ENCODE peak calls at places on chromosomes 7 and 10, in six cellular contexts. A, J, K, M, G and T are unnamed samples.
A peak's percentile ranks its signal among the peaks of the same experiment; 100 is the strongest.

GRCh38 chr10:34615770-34616169 is 199.3 kb downstream of the PARD3 start:
- DNase-seq in A (peak; percentile 30), J (no peak), K (no peak), M (no peak), G (no peak), T (no peak)

GRCh38 chr10:24374134-24374915 is 165.4 kb downstream of the KIAA1217 start:
- DNase-seq in A (peak; percentile 79), J (no peak), K (no peak), M (no peak), G (no peak), T (no peak)

GRCh38 chr7:117134885-117135552 is 181.7 kb downstream of the ST7 start:
- DNase-seq in A (peak; percentile 57), J (no peak), K (no peak), M (no peak), G (no peak), T (peak; percentile 31)

GRCh38 chr10:5413012-5413938 is 918 bp downstream of the NET1 start:
- DNase-seq in A (peak; percentile 30), J (peak; percentile 39), K (peak; percentile 48), M (peak; percentile 28), G (no peak), T (peak; percentile 75)

GRCh38 chr10:11225935-11226334 is 208.3 kb downstream of the CELF2 start:
- DNase-seq in A (no peak), J (no peak), K (no peak), M (no peak), G (peak; percentile 6), T (no peak)

GRCh38 chr10:103758294-103758681 is 97.1 kb downstream of the SH3PXD2A start:
- DNase-seq in A (peak; percentile 86), J (no peak), K (no peak), M (no peak), G (no peak), T (peak; percentile 76)

GRCh38 chr10:60572511-60573194 is 183.0 kb upstream of the ANK3 start:
- DNase-seq in A (peak; percentile 67), J (peak; percentile 18), K (no peak), M (peak; percentile 57), G (no peak), T (peak; percentile 56)

GRCh38 chr7:70408891-70409290 is 723.1 kb upstream of the GALNT17 start:
- DNase-seq in A (no peak), J (no peak), K (no peak), M (no peak), G (no peak), T (no peak)

GRCh38 chr10:91220954-91221696 is 662 bp downstream of the PCGF5 start:
- DNase-seq in A (peak; percentile 19), J (no peak), K (no peak), M (peak; percentile 42), G (no peak), T (peak; percentile 49)

GRCh38 chr7:74449809-74450397 is 3.8 kb upstream of the GTF2IRD1 start:
- DNase-seq in A (peak; percentile 43), J (peak; percentile 67), K (peak; percentile 97), M (peak; percentile 91), G (peak; percentile 29), T (peak; percentile 61)

GRCh38 chr7:66741706-66742053 is 1.1 kb downstream of the RABGEF1 start:
- DNase-seq in A (peak; percentile 35), J (no peak), K (no peak), M (no peak), G (no peak), T (peak; percentile 33)

GRCh38 chr10:78937800-78938694 is 130.7 kb upstream of the ZMIZ1 start:
- DNase-seq in A (no peak), J (no peak), K (no peak), M (no peak), G (no peak), T (peak; percentile 32)

GRCh38 chr10:13078912-13079775 is 20.8 kb upstream of the OPTN start:
- DNase-seq in A (no peak), J (no peak), K (peak; percentile 56), M (peak; percentile 80), G (no peak), T (no peak)

GRCh38 chr10:49143249-49143648 is 9.4 kb upstream of the FAM170B start:
- DNase-seq in A (no peak), J (no peak), K (no peak), M (peak; percentile 65), G (no peak), T (no peak)

GRCh38 chr7:154569916-154570315 is 433.0 kb downstream of the PAXIP1 start:
- DNase-seq in A (no peak), J (no peak), K (no peak), M (no peak), G (no peak), T (no peak)

GRCh38 chr10:21529236-21529910 is 3.9 kb upstream of the SKIDA1 start:
- DNase-seq in A (no peak), J (no peak), K (no peak), M (no peak), G (no peak), T (no peak)

GRCh38 chr7:106545275-106545674 is 115.7 kb downstream of the CCDC71L start:
- DNase-seq in A (no peak), J (no peak), K (no peak), M (no peak), G (no peak), T (no peak)

GRCh38 chr7:148049068-148049467 is 541.5 kb upstream of the C7orf33 start:
- DNase-seq in A (no peak), J (no peak), K (no peak), M (no peak), G (no peak), T (no peak)

DNA sequence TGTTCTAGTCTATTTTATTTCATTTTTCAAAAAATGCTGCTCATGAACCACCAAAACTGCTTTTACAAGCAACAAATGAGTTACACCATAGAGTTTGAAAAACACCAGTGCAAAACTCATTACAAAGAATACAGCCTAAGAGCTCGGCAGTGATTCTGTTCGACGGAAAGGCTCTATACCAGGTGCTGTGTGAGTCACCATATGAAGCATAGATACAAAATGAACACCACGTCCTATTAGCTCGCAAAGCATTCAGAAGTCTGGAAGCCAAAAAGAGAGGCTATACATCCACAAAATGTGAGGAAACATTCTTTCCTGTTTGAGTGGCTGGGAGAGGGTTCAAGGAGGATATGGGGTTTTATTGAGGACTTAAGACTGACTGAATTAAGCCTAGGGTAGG is 136.1 kb downstream of the ATE1 start:
- DNase-seq in A (peak; percentile 13), J (no peak), K (no peak), M (no peak), G (no peak), T (no peak)
- H3K4ac ChIP-seq in A (no peak overlapping the region), J (no peak overlapping the region), K (no peak overlapping the region), M (no peak overlapping the region), G (no peak overlapping the region), T (no peak overlapping the region)

DNA sequence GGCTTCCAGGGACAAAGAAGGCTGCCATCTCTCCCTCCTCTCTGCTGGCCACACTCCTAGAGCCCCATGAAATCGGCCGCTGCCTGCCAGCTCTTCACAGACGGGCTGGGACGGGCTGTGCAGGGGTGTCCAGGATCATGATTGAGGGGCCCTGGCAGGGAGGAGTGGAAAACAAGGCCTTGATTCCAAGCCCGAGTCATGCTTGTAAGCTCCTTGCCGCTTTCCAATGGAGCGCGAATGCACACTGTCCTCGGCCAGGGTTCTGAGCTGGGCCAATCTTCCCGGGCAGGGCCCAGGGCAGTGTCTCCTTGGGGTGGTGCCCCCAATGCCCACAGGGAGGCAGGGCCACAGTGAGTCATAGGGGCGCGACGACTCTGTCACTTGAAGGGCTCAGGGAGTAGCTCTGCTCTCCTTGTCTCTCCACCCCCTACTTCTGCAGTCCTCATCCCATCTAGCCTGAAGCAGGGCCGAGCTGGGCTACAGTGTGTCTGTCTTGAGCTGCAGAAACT is 186.2 kb upstream of the SVIL start:
- DNase-seq in A (no peak), J (no peak), K (no peak), M (no peak), G (no peak), T (no peak)
- H4K91ac ChIP-seq in A (no peak overlapping the region), J (no peak overlapping the region), K (no peak overlapping the region), M (no peak overlapping the region), G (no peak overlapping the region), T (peak overlapping the region; percentile 70)

GRCh38 chr7:94507462-94507861 is 2.1 kb upstream of the CASD1 start:
- DNase-seq in A (no peak), J (no peak), K (no peak), M (no peak), G (no peak), T (no peak)

GRCh38 chr7:94510582-94511456 is 1.2 kb downstream of the CASD1 start:
- DNase-seq in A (peak; percentile 2), J (peak; percentile 39), K (no peak), M (peak; percentile 56), G (no peak), T (peak; percentile 47)

GRCh38 chr7:94507962-94508361 is 1.6 kb upstream of the CASD1 start:
- DNase-seq in A (no peak), J (no peak), K (no peak), M (no peak), G (no peak), T (no peak)

GRCh38 chr7:94509879-94510581 is 421 bp downstream of the CASD1 start:
- DNase-seq in A (peak; percentile 53), J (peak; percentile 72), K (peak; percentile 82), M (peak; percentile 76), G (peak; percentile 51), T (peak; percentile 71)

GRCh38 chr7:94509264-94509878 is at the start of gene CASD1:
- DNase-seq in A (peak; percentile 1), J (peak; percentile 59), K (peak; percentile 75), M (peak; percentile 66), G (peak; percentile 6), T (peak; percentile 17)
- H3K23ac ChIP-seq in A (peak within 1 kb of the TSS; percentile 31), J (peak within 1 kb of the TSS; percentile 91), K (no peak within 1 kb of the TSS), M (no peak within 1 kb of the TSS), G (no peak within 1 kb of the TSS), T (peak within 1 kb of the TSS; percentile 95)

GRCh38 chr7:76315372-76315771 is 12.9 kb downstream of the HSPB1 start:
- DNase-seq in A (no peak), J (no peak), K (no peak), M (no peak), G (no peak), T (no peak)

GRCh38 chr7:76317782-76318487 is 15.5 kb downstream of the HSPB1 start:
- DNase-seq in A (peak; percentile 95), J (peak; percentile 96), K (peak; percentile 97), M (peak; percentile 99), G (peak; percentile 99), T (peak; percentile 97)

GRCh38 chr7:76314042-76314721 is 11.7 kb downstream of the HSPB1 start:
- DNase-seq in A (peak; percentile 89), J (peak; percentile 91), K (peak; percentile 100), M (peak; percentile 98), G (peak; percentile 94), T (peak; percentile 90)

GRCh38 chr7:76318488-76319353 is 16.2 kb downstream of the HSPB1 start:
- DNase-seq in A (peak; percentile 89), J (peak; percentile 56), K (no peak), M (peak; percentile 64), G (peak; percentile 90), T (peak; percentile 94)

DNA sequence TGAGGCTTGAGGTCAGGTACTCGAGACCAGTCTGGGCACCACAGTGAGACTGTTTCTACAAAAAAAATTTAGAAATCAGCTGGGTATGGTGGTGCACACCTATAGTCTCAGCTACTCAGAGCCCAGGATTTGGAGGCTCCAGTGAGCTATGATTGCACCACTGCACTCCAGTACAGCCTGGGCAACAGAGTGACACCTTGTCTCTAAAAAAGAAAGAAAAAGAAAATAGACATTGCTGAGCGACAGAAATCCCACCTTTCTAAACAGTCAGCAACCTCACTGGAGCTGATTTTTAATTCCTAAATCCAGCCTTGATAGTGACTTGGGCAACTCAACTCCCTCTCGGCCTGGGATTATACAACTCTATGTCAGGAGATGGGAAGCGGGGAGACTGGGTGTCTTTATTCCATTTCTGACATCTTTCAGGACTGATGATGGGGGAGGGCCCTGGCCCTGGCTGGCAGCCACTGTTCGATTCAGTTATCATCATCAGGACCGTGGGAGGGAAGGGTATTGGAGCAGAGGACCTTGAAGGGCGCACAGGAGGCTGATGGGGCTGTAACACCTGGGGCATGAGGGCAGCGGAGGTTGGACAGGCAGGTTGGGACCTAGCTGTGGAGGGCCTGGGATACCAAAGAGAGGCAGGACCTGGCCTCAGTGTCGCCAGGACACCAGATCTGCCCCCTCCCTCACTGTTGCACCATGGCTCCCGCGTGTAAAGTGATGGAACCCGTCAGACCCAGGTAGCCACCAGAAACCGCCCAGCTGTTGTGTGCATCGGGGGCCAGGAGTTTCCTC is 14.7 kb downstream of the HSPB1 start:
- DNase-seq in A (no peak), J (no peak), K (no peak), M (no peak), G (no peak), T (no peak)
- H3K4ac ChIP-seq in A (peak overlapping the region; percentile 98), J (peak overlapping the region; percentile 91), K (peak overlapping the region; percentile 72), M (no peak overlapping the region), G (peak overlapping the region; percentile 60), T (peak overlapping the region; percentile 88)